ENCODE peak calls at places on chromosome 13, in four cellular contexts. One of them, this sample, is unnamed.

GRCh38 chr13:112885782-112886268 is 83.2 kb upstream of the MCF2L start:
- DNase-seq in activated CD4-positive, CD25-positive, alpha-beta regulatory T cell treated with anti-CD3 and anti-CD28 coated beads, Interleukin-2, amount 50 U/mL, for 72 hours: no peak
- DNase-seq in SW480: peak
- DNase-seq in HCEC 1CT: peak
- DNase-seq in this sample: peak

GRCh38 chr13:20102776-20103175 is 58.1 kb downstream of the GJA3 start:
- DNase-seq in activated CD4-positive, CD25-positive, alpha-beta regulatory T cell treated with anti-CD3 and anti-CD28 coated beads, Interleukin-2, amount 50 U/mL, for 72 hours: no peak
- DNase-seq in SW480: no peak
- DNase-seq in HCEC 1CT: no peak
- DNase-seq in this sample: no peak

GRCh38 chr13:106534844-106535551 is 464 bp downstream of the EFNB2 start:
- DNase-seq in activated CD4-positive, CD25-positive, alpha-beta regulatory T cell treated with anti-CD3 and anti-CD28 coated beads, Interleukin-2, amount 50 U/mL, for 72 hours: peak
- DNase-seq in SW480: peak
- DNase-seq in HCEC 1CT: no peak
- DNase-seq in this sample: no peak

GRCh38 chr13:23500858-23501257 is 67.4 kb upstream of the SACS start:
- DNase-seq in activated CD4-positive, CD25-positive, alpha-beta regulatory T cell treated with anti-CD3 and anti-CD28 coated beads, Interleukin-2, amount 50 U/mL, for 72 hours: no peak
- DNase-seq in SW480: no peak
- DNase-seq in HCEC 1CT: peak
- DNase-seq in this sample: peak

GRCh38 chr13:107864543-107865460 is 350.5 kb downstream of the LIG4 start:
- DNase-seq in activated CD4-positive, CD25-positive, alpha-beta regulatory T cell treated with anti-CD3 and anti-CD28 coated beads, Interleukin-2, amount 50 U/mL, for 72 hours: no peak
- DNase-seq in SW480: peak
- DNase-seq in HCEC 1CT: peak
- DNase-seq in this sample: peak

GRCh38 chr13:40922437-40923040 is 96.6 kb downstream of the ELF1 start:
- DNase-seq in activated CD4-positive, CD25-positive, alpha-beta regulatory T cell treated with anti-CD3 and anti-CD28 coated beads, Interleukin-2, amount 50 U/mL, for 72 hours: no peak
- DNase-seq in SW480: no peak
- DNase-seq in HCEC 1CT: no peak
- DNase-seq in this sample: no peak

GRCh38 chr13:113941571-113942191 is 32.2 kb downstream of the C13orf46 start:
- DNase-seq in activated CD4-positive, CD25-positive, alpha-beta regulatory T cell treated with anti-CD3 and anti-CD28 coated beads, Interleukin-2, amount 50 U/mL, for 72 hours: no peak
- DNase-seq in SW480: peak
- DNase-seq in HCEC 1CT: no peak
- DNase-seq in this sample: no peak

GRCh38 chr13:41588899-41589298 is 131.5 kb downstream of the RGCC start:
- DNase-seq in activated CD4-positive, CD25-positive, alpha-beta regulatory T cell treated with anti-CD3 and anti-CD28 coated beads, Interleukin-2, amount 50 U/mL, for 72 hours: no peak
- DNase-seq in SW480: peak
- DNase-seq in HCEC 1CT: peak
- DNase-seq in this sample: peak

GRCh38 chr13:38563739-38564138 is 123.1 kb upstream of the FREM2 start:
- DNase-seq in activated CD4-positive, CD25-positive, alpha-beta regulatory T cell treated with anti-CD3 and anti-CD28 coated beads, Interleukin-2, amount 50 U/mL, for 72 hours: no peak
- DNase-seq in SW480: no peak
- DNase-seq in HCEC 1CT: no peak
- DNase-seq in this sample: no peak

GRCh38 chr13:23770428-23770827 is 118.8 kb downstream of the MIPEP start:
- DNase-seq in activated CD4-positive, CD25-positive, alpha-beta regulatory T cell treated with anti-CD3 and anti-CD28 coated beads, Interleukin-2, amount 50 U/mL, for 72 hours: no peak
- DNase-seq in SW480: no peak
- DNase-seq in HCEC 1CT: no peak
- DNase-seq in this sample: no peak

GRCh38 chr13:109616021-109616420 is 170.4 kb downstream of the IRS2 start:
- DNase-seq in activated CD4-positive, CD25-positive, alpha-beta regulatory T cell treated with anti-CD3 and anti-CD28 coated beads, Interleukin-2, amount 50 U/mL, for 72 hours: no peak
- DNase-seq in SW480: no peak
- DNase-seq in HCEC 1CT: no peak
- DNase-seq in this sample: no peak

GRCh38 chr13:28658539-28658795 is 463 bp upstream of the POMP start:
- DNase-seq in activated CD4-positive, CD25-positive, alpha-beta regulatory T cell treated with anti-CD3 and anti-CD28 coated beads, Interleukin-2, amount 50 U/mL, for 72 hours: no peak
- DNase-seq in SW480: no peak
- DNase-seq in HCEC 1CT: no peak
- DNase-seq in this sample: no peak

GRCh38 chr13:103521532-103521931 is 455.3 kb upstream of the SLC10A2 start:
- DNase-seq in activated CD4-positive, CD25-positive, alpha-beta regulatory T cell treated with anti-CD3 and anti-CD28 coated beads, Interleukin-2, amount 50 U/mL, for 72 hours: no peak
- DNase-seq in SW480: no peak
- DNase-seq in HCEC 1CT: no peak
- DNase-seq in this sample: no peak

GRCh38 chr13:71856548-71856947 is 10.5 kb downstream of the DACH1 start:
- DNase-seq in activated CD4-positive, CD25-positive, alpha-beta regulatory T cell treated with anti-CD3 and anti-CD28 coated beads, Interleukin-2, amount 50 U/mL, for 72 hours: no peak
- DNase-seq in SW480: no peak
- DNase-seq in HCEC 1CT: no peak
- DNase-seq in this sample: no peak

GRCh38 chr13:60755380-60756163 is 358.6 kb downstream of the TDRD3 start:
- DNase-seq in activated CD4-positive, CD25-positive, alpha-beta regulatory T cell treated with anti-CD3 and anti-CD28 coated beads, Interleukin-2, amount 50 U/mL, for 72 hours: no peak
- DNase-seq in SW480: peak
- DNase-seq in HCEC 1CT: no peak
- DNase-seq in this sample: no peak

GRCh38 chr13:25752957-25753540 is 298.8 kb downstream of the SHISA2 start:
- DNase-seq in activated CD4-positive, CD25-positive, alpha-beta regulatory T cell treated with anti-CD3 and anti-CD28 coated beads, Interleukin-2, amount 50 U/mL, for 72 hours: no peak
- DNase-seq in SW480: peak
- DNase-seq in HCEC 1CT: no peak
- DNase-seq in this sample: no peak

GRCh38 chr13:25200783-25201182 is 28.7 kb upstream of the AMER2 start:
- DNase-seq in activated CD4-positive, CD25-positive, alpha-beta regulatory T cell treated with anti-CD3 and anti-CD28 coated beads, Interleukin-2, amount 50 U/mL, for 72 hours: no peak
- DNase-seq in SW480: no peak
- DNase-seq in HCEC 1CT: no peak
- DNase-seq in this sample: no peak

GRCh38 chr13:41668130-41668757 is 210.9 kb downstream of the RGCC start:
- DNase-seq in activated CD4-positive, CD25-positive, alpha-beta regulatory T cell treated with anti-CD3 and anti-CD28 coated beads, Interleukin-2, amount 50 U/mL, for 72 hours: no peak
- DNase-seq in SW480: peak
- DNase-seq in HCEC 1CT: peak
- DNase-seq in this sample: peak

GRCh38 chr13:107865643-107866006 is 349.7 kb downstream of the LIG4 start:
- DNase-seq in activated CD4-positive, CD25-positive, alpha-beta regulatory T cell treated with anti-CD3 and anti-CD28 coated beads, Interleukin-2, amount 50 U/mL, for 72 hours: no peak
- DNase-seq in SW480: no peak
- DNase-seq in HCEC 1CT: peak
- DNase-seq in this sample: no peak

GRCh38 chr13:44159633-44160279 is 213.9 kb upstream of the SERP2 start:
- DNase-seq in activated CD4-positive, CD25-positive, alpha-beta regulatory T cell treated with anti-CD3 and anti-CD28 coated beads, Interleukin-2, amount 50 U/mL, for 72 hours: no peak
- DNase-seq in SW480: no peak
- DNase-seq in HCEC 1CT: no peak
- DNase-seq in this sample: peak

GRCh38 chr13:78147905-78148304 is 229.3 kb upstream of the EDNRB start:
- DNase-seq in activated CD4-positive, CD25-positive, alpha-beta regulatory T cell treated with anti-CD3 and anti-CD28 coated beads, Interleukin-2, amount 50 U/mL, for 72 hours: no peak
- DNase-seq in SW480: no peak
- DNase-seq in HCEC 1CT: peak
- DNase-seq in this sample: no peak

GRCh38 chr13:23703241-23703640 is 133.0 kb downstream of the TNFRSF19 start:
- DNase-seq in activated CD4-positive, CD25-positive, alpha-beta regulatory T cell treated with anti-CD3 and anti-CD28 coated beads, Interleukin-2, amount 50 U/mL, for 72 hours: no peak
- DNase-seq in SW480: no peak
- DNase-seq in HCEC 1CT: no peak
- DNase-seq in this sample: no peak

GRCh38 chr13:104823071-104823470 is 1712.4 kb downstream of the EFNB2 start:
- DNase-seq in activated CD4-positive, CD25-positive, alpha-beta regulatory T cell treated with anti-CD3 and anti-CD28 coated beads, Interleukin-2, amount 50 U/mL, for 72 hours: no peak
- DNase-seq in SW480: no peak
- DNase-seq in HCEC 1CT: no peak
- DNase-seq in this sample: no peak

GRCh38 chr13:52025475-52026245 is 1.2 kb downstream of the UTP14C start:
- DNase-seq in activated CD4-positive, CD25-positive, alpha-beta regulatory T cell treated with anti-CD3 and anti-CD28 coated beads, Interleukin-2, amount 50 U/mL, for 72 hours: no peak
- DNase-seq in SW480: no peak
- DNase-seq in HCEC 1CT: no peak
- DNase-seq in this sample: no peak

GRCh38 chr13:35925669-35926068 is 205.5 kb downstream of the DCLK1 start:
- DNase-seq in activated CD4-positive, CD25-positive, alpha-beta regulatory T cell treated with anti-CD3 and anti-CD28 coated beads, Interleukin-2, amount 50 U/mL, for 72 hours: no peak
- DNase-seq in SW480: no peak
- DNase-seq in HCEC 1CT: no peak
- DNase-seq in this sample: no peak

GRCh38 chr13:112174476-112175110 is 107.6 kb downstream of the SOX1 start:
- DNase-seq in activated CD4-positive, CD25-positive, alpha-beta regulatory T cell treated with anti-CD3 and anti-CD28 coated beads, Interleukin-2, amount 50 U/mL, for 72 hours: no peak
- DNase-seq in SW480: peak
- DNase-seq in HCEC 1CT: no peak
- DNase-seq in this sample: no peak

GRCh38 chr13:36088001-36088400 is 43.2 kb downstream of the DCLK1 start:
- DNase-seq in activated CD4-positive, CD25-positive, alpha-beta regulatory T cell treated with anti-CD3 and anti-CD28 coated beads, Interleukin-2, amount 50 U/mL, for 72 hours: no peak
- DNase-seq in SW480: no peak
- DNase-seq in HCEC 1CT: no peak
- DNase-seq in this sample: no peak

GRCh38 chr13:45434556-45435371 is 16.6 kb upstream of the SLC25A30 start:
- DNase-seq in activated CD4-positive, CD25-positive, alpha-beta regulatory T cell treated with anti-CD3 and anti-CD28 coated beads, Interleukin-2, amount 50 U/mL, for 72 hours: no peak
- DNase-seq in SW480: no peak
- DNase-seq in HCEC 1CT: no peak
- DNase-seq in this sample: no peak

GRCh38 chr13:39414339-39414738 is 188.7 kb downstream of the LHFPL6 start:
- DNase-seq in activated CD4-positive, CD25-positive, alpha-beta regulatory T cell treated with anti-CD3 and anti-CD28 coated beads, Interleukin-2, amount 50 U/mL, for 72 hours: no peak
- DNase-seq in SW480: no peak
- DNase-seq in HCEC 1CT: no peak
- DNase-seq in this sample: no peak

GRCh38 chr13:24165746-24166145 is 5.2 kb downstream of the SPATA13 start:
- DNase-seq in activated CD4-positive, CD25-positive, alpha-beta regulatory T cell treated with anti-CD3 and anti-CD28 coated beads, Interleukin-2, amount 50 U/mL, for 72 hours: no peak
- DNase-seq in SW480: no peak
- DNase-seq in HCEC 1CT: peak
- DNase-seq in this sample: no peak

This sample was measured in LoVo.